ENCODE peak calls at places on chromosome 1, in six cellular contexts. R, Q, K, F, C and T are unnamed samples.

GRCh38 chr1:147840909-147841308 is 61.7 kb upstream of the GJA8 start:
- DNase-seq in K (no peak), Q (no peak), R (no peak), F (no peak), C (no peak), T (no peak)

GRCh38 chr1:220887202-220887867 is 8.1 kb downstream of the HLX start:
- DNase-seq in K (no peak), Q (no peak), R (no peak), C (no peak), F (no peak), T (no peak)

GRCh38 chr1:231242516-231243198 is 1.6 kb downstream of the GNPAT start:
- DNase-seq in K (no peak), C (peak), R (peak), F (peak), Q (no peak), T (no peak)

GRCh38 chr1:4700801-4701200 is 46.4 kb downstream of the AJAP1 start:
- DNase-seq in R (no peak), C (no peak), K (no peak), Q (no peak), F (no peak), T (no peak)

GRCh38 chr1:110460253-110461220 is 9.6 kb downstream of the PROK1 start:
- DNase-seq in Q (peak), F (peak), C (peak), K (peak), R (peak), T (peak)

GRCh38 chr1:37033355-37034291 is 692 bp downstream of the GRIK3 start:
- DNase-seq in Q (no peak), K (no peak), F (no peak), C (no peak), R (no peak), T (no peak)

GRCh38 chr1:93056214-93056613 is 22.9 kb upstream of the MTF2 start:
- DNase-seq in Q (no peak), R (peak), C (peak), F (peak), K (no peak), T (no peak)

GRCh38 chr1:247332901-247333361 is 1.3 kb upstream of the ZNF496 start:
- DNase-seq in F (peak), Q (peak), K (no peak), R (peak), C (peak), T (no peak)

GRCh38 chr1:99475991-99476532 is 169.9 kb upstream of the PALMD start:
- DNase-seq in F (no peak), R (no peak), Q (peak), C (no peak), K (no peak), T (no peak)

GRCh38 chr1:145961109-145961424 is 3.2 kb upstream of the LIX1L start:
- DNase-seq in K (no peak), F (no peak), Q (no peak), C (no peak), R (no peak), T (no peak)

GRCh38 chr1:155078496-155079209 is at the start of gene EFNA3:
- DNase-seq in F (peak), K (no peak), Q (peak), R (no peak), C (peak), T (no peak)

GRCh38 chr1:235304549-235305451 is 23.2 kb downstream of the ARID4B start:
- DNase-seq in K (no peak), C (peak), Q (peak), R (no peak), F (peak), T (no peak)

GRCh38 chr1:244730153-244730933 is 77.4 kb downstream of the DESI2 start:
- DNase-seq in K (peak), R (peak), C (peak), F (peak), Q (peak), T (no peak)

GRCh38 chr1:41483960-41484844 is at the start of gene EDN2:
- DNase-seq in R (no peak), K (no peak), Q (peak), F (no peak), C (no peak), T (no peak)

GRCh38 chr1:8943516-8943896 is 2.2 kb upstream of the CA6 start:
- DNase-seq in R (no peak), F (no peak), Q (no peak), C (peak), K (no peak), T (no peak)

GRCh38 chr1:150558761-150559626 is 9.8 kb downstream of the ADAMTSL4 start:
- DNase-seq in K (no peak), F (peak), C (peak), Q (peak), R (no peak), T (no peak)

GRCh38 chr1:223662943-223663342 is 2.6 kb downstream of the CAPN8 start:
- DNase-seq in C (no peak), Q (no peak), F (no peak), K (no peak), R (no peak), T (no peak)

GRCh38 chr1:158117854-158118691 is 62.6 kb upstream of the CD1D start:
- DNase-seq in R (peak), C (peak), F (peak), Q (peak), K (no peak), T (peak)

GRCh38 chr1:101971309-101971708 is 25.4 kb downstream of the OLFM3 start:
- DNase-seq in R (no peak), Q (no peak), F (peak), C (peak), K (no peak), T (no peak)
- TF ChIP-seq CTCF in R (no peak), Q (no peak), F (peak), C (no peak), K (no peak), T (no peak)

GRCh38 chr1:162456324-162456723 is 41.3 kb upstream of the UHMK1 start:
- DNase-seq in K (no peak), C (no peak), Q (no peak), F (no peak), R (no peak), T (no peak)
- TF ChIP-seq CTCF in K (no peak), C (no peak), Q (no peak), F (no peak), R (no peak), T (no peak)

DNA sequence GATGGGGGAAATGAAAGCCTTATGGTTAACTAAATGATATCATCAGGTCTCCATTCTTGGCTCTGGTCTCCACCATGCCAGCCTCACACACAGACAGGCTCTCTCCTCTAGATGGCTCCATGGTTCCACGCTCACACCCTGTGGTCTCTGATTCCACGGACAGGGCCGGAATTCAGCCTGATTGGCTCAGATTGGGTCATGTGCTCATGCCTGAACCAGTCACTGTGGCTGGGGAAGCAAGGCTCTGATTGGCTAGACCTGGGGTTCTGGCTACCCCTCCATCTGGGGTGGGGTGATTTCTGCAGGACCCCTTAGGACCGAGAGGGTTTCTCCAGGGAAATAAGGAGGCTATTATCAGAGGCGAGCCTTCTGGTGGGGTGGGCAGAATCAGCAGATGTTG is 277.0 kb downstream of the PTPRU start:
- DNase-seq in Q (peak), C (peak), K (no peak), R (peak), F (peak), T (no peak)
- TF ChIP-seq CTCF in Q (peak), C (peak), K (no peak), R (peak), F (peak), T (no peak)

GRCh38 chr1:31699341-31699891 is 4.4 kb downstream of the COL16A1 start:
- DNase-seq in Q (no peak), F (no peak), K (peak), C (no peak), R (no peak), T (no peak)
- TF ChIP-seq CTCF in Q (no peak), F (no peak), K (no peak), C (no peak), R (no peak), T (no peak)